ENCODE peak calls at places on chromosomes 4 and X, in ten cellular contexts. U is D341Med; H is NCI-H2081 treated with DMSO at 0.1 percent for 48 hours; K is psoas muscle; G is SK-MEL-5; O is SJSA1; D is MG63; Q is cerebellar cortex; B is CD4-positive, alpha-beta T cell; M is mammary epithelial cell. Z is an unnamed sample.

GRCh38 chrX:3712870-3713224 is 602 bp downstream of the PRKX start:
- DNase-seq in U (no peak), H (no peak), K (peak; percentile 56), G (no peak), O (no peak), D (no peak), Q (no peak), B (no peak), M (no peak), Z (no peak)

GRCh38 chr4:118352843-118353373 is at the start of gene PRSS12:
- DNase-seq in U (peak; percentile 95), H (no peak), K (peak; percentile 72), G (peak; percentile 72), O (peak; percentile 78), D (peak; percentile 92), Q (no peak), B (peak; percentile 35), M (peak; percentile 82), Z (peak; percentile 71)

GRCh38 chr4:185958094-185958493 is 110.9 kb upstream of the TLR3 start:
- DNase-seq in U (no peak), H (no peak), K (no peak), G (no peak), O (no peak), D (no peak), Q (no peak), B (no peak), M (no peak), Z (no peak)

GRCh38 chr4:65865489-65865888 is 195.2 kb upstream of the EPHA5 start:
- DNase-seq in U (peak; percentile 37), H (no peak), K (no peak), G (peak; percentile 55), O (peak; percentile 6), D (no peak), Q (peak; percentile 9), B (no peak), M (peak; percentile 20), Z (no peak)

GRCh38 chr4:172962564-172963353 is 205.9 kb upstream of the GALNT7 start:
- DNase-seq in U (no peak), H (peak; percentile 1), K (no peak), G (no peak), O (peak; percentile 7), D (peak; percentile 81), Q (no peak), B (no peak), M (peak; percentile 22), Z (no peak)

GRCh38 chr4:151532001-151532708 is 123.2 kb downstream of the FHIP1A start:
- DNase-seq in U (no peak), H (no peak), K (no peak), G (no peak), O (no peak), D (no peak), Q (no peak), B (no peak), M (no peak), Z (no peak)

GRCh38 chrX:115642895-115643530 is 82.0 kb downstream of the PLS3 start:
- DNase-seq in U (peak; percentile 19), H (no peak), K (no peak), G (peak; percentile 68), O (peak; percentile 55), D (no peak), Q (peak; percentile 42), B (no peak), M (peak; percentile 32), Z (no peak)

GRCh38 chr4:164252286-164252685 is 501.6 kb upstream of the SMIM31 start:
- DNase-seq in U (no peak), H (no peak), K (no peak), G (peak; percentile 88), O (peak; percentile 29), D (peak; percentile 86), Q (no peak), B (no peak), M (peak; percentile 22), Z (no peak)

GRCh38 chr4:148730766-148731165 is 288.6 kb upstream of the NR3C2 start:
- DNase-seq in U (peak; percentile 54), H (no peak), K (no peak), G (no peak), O (no peak), D (no peak), Q (no peak), B (no peak), M (no peak), Z (no peak)

GRCh38 chr4:73055241-73055897 is 14.1 kb downstream of the COX18 start:
- DNase-seq in U (no peak), H (no peak), K (no peak), G (no peak), O (no peak), D (no peak), Q (no peak), B (no peak), M (no peak), Z (no peak)

GRCh38 chr4:78599147-78599546 is 47.6 kb downstream of the ANXA3 start:
- DNase-seq in U (no peak), H (no peak), K (no peak), G (no peak), O (no peak), D (no peak), Q (no peak), B (no peak), M (no peak), Z (no peak)

GRCh38 chr4:87118421-87118820 is 102.0 kb downstream of the KLHL8 start:
- DNase-seq in U (no peak), H (no peak), K (no peak), G (no peak), O (no peak), D (no peak), Q (no peak), B (no peak), M (no peak), Z (no peak)

GRCh38 chr4:55554453-55555030 is 7.8 kb upstream of the CLOCK start:
- DNase-seq in U (peak; percentile 26), H (peak; percentile 9), K (no peak), G (peak; percentile 8), O (peak; percentile 28), D (no peak), Q (peak; percentile 32), B (no peak), M (no peak), Z (no peak)

GRCh38 chr4:23425570-23425969 is 464.3 kb downstream of the PPARGC1A start:
- DNase-seq in U (no peak), H (no peak), K (no peak), G (no peak), O (no peak), D (no peak), Q (no peak), B (no peak), M (no peak), Z (no peak)

GRCh38 chrX:36867143-36867542 is 141.0 kb upstream of the FAM47C start:
- DNase-seq in U (peak; percentile 8), H (peak; percentile 15), K (no peak), G (peak; percentile 56), O (peak; percentile 1), D (no peak), Q (peak; percentile 12), B (no peak), M (peak; percentile 9), Z (no peak)

GRCh38 chr4:10185518-10186227 is 69.1 kb upstream of the WDR1 start:
- DNase-seq in U (no peak), H (no peak), K (no peak), G (no peak), O (no peak), D (no peak), Q (no peak), B (no peak), M (no peak), Z (no peak)

GRCh38 chr4:163776961-163777360 is 282.5 kb downstream of the TMA16 start:
- DNase-seq in U (no peak), H (no peak), K (no peak), G (no peak), O (no peak), D (no peak), Q (no peak), B (no peak), M (no peak), Z (no peak)

GRCh38 chr4:86879641-86880040 is 12.6 kb downstream of the C4orf36 start:
- DNase-seq in U (no peak), H (no peak), K (no peak), G (no peak), O (no peak), D (no peak), Q (no peak), B (no peak), M (no peak), Z (no peak)

GRCh38 chr4:32876546-32876945 is 2156.4 kb downstream of the PCDH7 start:
- DNase-seq in U (no peak), H (no peak), K (no peak), G (no peak), O (no peak), D (no peak), Q (no peak), B (no peak), M (no peak), Z (no peak)

GRCh38 chr4:17526695-17527477 is 11.9 kb downstream of the CLRN2 start:
- DNase-seq in U (no peak), H (no peak), K (no peak), G (no peak), O (no peak), D (no peak), Q (no peak), B (no peak), M (no peak), Z (no peak)

GRCh38 chr4:63607186-63607872 is 801.9 kb downstream of the TECRL start:
- DNase-seq in U (no peak), H (no peak), K (no peak), G (no peak), O (no peak), D (no peak), Q (no peak), B (no peak), M (no peak), Z (no peak)

GRCh38 chr4:30726090-30726668 is 6.0 kb downstream of the PCDH7 start:
- DNase-seq in U (no peak), H (no peak), K (no peak), G (no peak), O (no peak), D (no peak), Q (no peak), B (no peak), M (no peak), Z (no peak)

GRCh38 chr4:83025563-83025962 is 9.4 kb upstream of the COPS4 start:
- DNase-seq in U (no peak), H (no peak), K (no peak), G (no peak), O (no peak), D (no peak), Q (no peak), B (no peak), M (no peak), Z (no peak)

GRCh38 chr4:84878090-84878489 is 88.4 kb downstream of the WDFY3 start:
- DNase-seq in U (no peak), H (no peak), K (no peak), G (no peak), O (peak; percentile 82), D (no peak), Q (no peak), B (no peak), M (peak; percentile 57), Z (no peak)

GRCh38 chr4:56187601-56188177 is 199.6 kb downstream of the AASDH start:
- DNase-seq in U (no peak), H (no peak), K (no peak), G (no peak), O (no peak), D (no peak), Q (no peak), B (no peak), M (no peak), Z (no peak)

GRCh38 chr4:182643801-182644311 is 273.3 kb downstream of the DCTD start:
- DNase-seq in U (no peak), H (no peak), K (no peak), G (no peak), O (peak; percentile 82), D (peak; percentile 33), Q (peak; percentile 44), B (no peak), M (no peak), Z (peak; percentile 63)

GRCh38 chr4:86376850-86377249 is 17.0 kb upstream of the MAPK10 start:
- DNase-seq in U (peak; percentile 34), H (no peak), K (no peak), G (peak; percentile 36), O (peak; percentile 13), D (no peak), Q (no peak), B (no peak), M (no peak), Z (no peak)

GRCh38 chrX:38930474-38930873 is 129.2 kb downstream of the MID1IP1 start:
- DNase-seq in U (no peak), H (no peak), K (no peak), G (no peak), O (no peak), D (no peak), Q (no peak), B (no peak), M (no peak), Z (no peak)

Z was measured in left ventricle myocardium superior.